ENCODE peak calls at places on chromosomes 13 and 19, in six cellular contexts. D, K, J, N, Y and Z are unnamed samples.

GRCh38 chr13:29520671-29521070 is 74.8 kb downstream of the SLC7A1 start:
- DNase-seq in D (no peak), K (no peak), J (no peak), N (no peak), Y (no peak), Z (no peak)

GRCh38 chr19:18842166-18842565 is 10.4 kb downstream of the UPF1 start:
- DNase-seq in D (no peak), K (no peak), J (no peak), N (no peak), Y (no peak), Z (no peak)

GRCh38 chr19:2294377-2295335 is 12.7 kb upstream of the PEAK3 start:
- DNase-seq in D (no peak), K (no peak), J (no peak), N (no peak), Y (no peak), Z (no peak)

GRCh38 chr13:114067381-114067885 is 65.0 kb downstream of the RASA3 start:
- DNase-seq in D (no peak), K (no peak), J (no peak), N (no peak), Y (no peak), Z (no peak)

GRCh38 chr19:45670670-45671453 is 2.8 kb downstream of the GIPR start:
- DNase-seq in D (no peak), K (peak), J (peak), N (peak), Y (peak), Z (no peak)

GRCh38 chr19:17841810-17842662 is 5.7 kb downstream of the JAK3 start:
- DNase-seq in D (peak), K (peak), J (no peak), N (peak), Y (peak), Z (peak)

GRCh38 chr19:50214699-50215543 is 11.5 kb downstream of the MYH14 start:
- DNase-seq in D (peak), K (peak), J (no peak), N (no peak), Y (peak), Z (no peak)

GRCh38 chr19:34391813-34392212 is 12.4 kb upstream of the PDCD2L start:
- DNase-seq in D (no peak), K (no peak), J (no peak), N (no peak), Y (no peak), Z (no peak)

GRCh38 chr19:36128392-36128736 is 11.5 kb upstream of the CAPNS1 start:
- DNase-seq in D (no peak), K (peak), J (no peak), N (no peak), Y (no peak), Z (no peak)

GRCh38 chr19:43525836-43526771 is 897 bp downstream of the ETHE1 start:
- DNase-seq in D (no peak), K (peak), J (no peak), N (no peak), Y (peak), Z (no peak)

GRCh38 chr19:27843861-27844260 is 1369.1 kb downstream of the UQCRFS1 start:
- DNase-seq in D (no peak), K (no peak), J (no peak), N (no peak), Y (no peak), Z (no peak)

GRCh38 chr13:31053098-31053497 is 108.6 kb downstream of the HSPH1 start:
- DNase-seq in D (no peak), K (no peak), J (no peak), N (no peak), Y (peak), Z (no peak)

GRCh38 chr13:20197361-20197834 is 4.7 kb upstream of the GJB2 start:
- DNase-seq in D (no peak), K (no peak), J (no peak), N (no peak), Y (no peak), Z (peak)

GRCh38 chr13:19169991-19170390 is 11.6 kb downstream of the TUBA3C start:
- DNase-seq in D (no peak), K (no peak), J (no peak), N (no peak), Y (no peak), Z (no peak)

GRCh38 chr13:52179925-52180324 is 20.5 kb upstream of the NEK3 start:
- DNase-seq in D (no peak), K (no peak), J (no peak), N (no peak), Y (no peak), Z (no peak)

GRCh38 chr13:93248627-93249047 is 22.0 kb downstream of the GPC6 start:
- DNase-seq in D (no peak), K (no peak), J (no peak), N (no peak), Y (no peak), Z (no peak)

GRCh38 chr19:51192689-51193088 is 32.2 kb upstream of the CD33 start:
- DNase-seq in D (no peak), K (no peak), J (no peak), N (no peak), Y (no peak), Z (no peak)

GRCh38 chr19:4449022-4449825 is 8.4 kb downstream of the UBXN6 start:
- DNase-seq in D (no peak), K (no peak), J (no peak), N (peak), Y (no peak), Z (no peak)

GRCh38 chr13:112686364-112686763 is 3.5 kb upstream of the ATP11A start:
- DNase-seq in D (no peak), K (no peak), J (no peak), N (no peak), Y (no peak), Z (no peak)

GRCh38 chr19:3319643-3320353 is 46.6 kb upstream of the NFIC start:
- DNase-seq in D (no peak), K (no peak), J (no peak), N (no peak), Y (no peak), Z (no peak)

GRCh38 chr19:13014101-13014920 is 19.0 kb downstream of the NFIX start:
- DNase-seq in D (no peak), K (no peak), J (no peak), N (no peak), Y (no peak), Z (no peak)

GRCh38 chr19:33302175-33302973 is at the start of gene CEBPA:
- DNase-seq in D (no peak), K (peak), J (no peak), N (peak), Y (peak), Z (no peak)
- TF ChIP-seq CTCF in D (peak), K (no peak), J (peak), N (peak), Y (no peak), Z (peak)

DNA sequence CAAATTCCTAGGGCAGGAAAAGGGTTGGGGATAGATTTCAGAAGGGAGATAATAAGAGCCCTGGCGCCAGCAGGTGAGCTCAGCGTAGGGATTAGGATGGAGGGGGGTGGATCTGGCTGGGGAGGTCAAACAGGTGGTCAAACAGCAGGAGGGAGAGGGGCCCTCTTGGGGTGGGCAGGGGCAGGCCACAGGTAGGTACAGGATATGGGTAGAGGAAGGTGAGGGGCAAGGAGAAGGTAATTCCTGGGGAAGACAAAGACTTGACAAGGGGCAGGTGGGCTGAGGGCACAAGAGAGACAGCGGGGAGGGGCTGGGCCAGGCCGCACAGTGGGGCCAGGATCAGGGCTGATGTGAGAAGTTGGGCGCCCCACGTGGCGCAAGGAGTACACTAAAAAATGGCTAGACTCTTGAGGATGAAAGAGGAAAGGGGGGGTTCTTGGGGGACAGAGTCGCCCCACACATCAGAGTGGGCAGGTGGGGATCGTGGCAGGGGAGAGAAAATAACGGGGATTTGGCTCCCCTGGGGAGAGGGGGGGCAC is 713 bp downstream of the KRI1 start:
- DNase-seq in D (no peak), K (peak), J (no peak), N (no peak), Y (no peak), Z (no peak)
- TF ChIP-seq CTCF in D (peak), K (no peak), J (no peak), N (no peak), Y (no peak), Z (no peak)

DNA sequence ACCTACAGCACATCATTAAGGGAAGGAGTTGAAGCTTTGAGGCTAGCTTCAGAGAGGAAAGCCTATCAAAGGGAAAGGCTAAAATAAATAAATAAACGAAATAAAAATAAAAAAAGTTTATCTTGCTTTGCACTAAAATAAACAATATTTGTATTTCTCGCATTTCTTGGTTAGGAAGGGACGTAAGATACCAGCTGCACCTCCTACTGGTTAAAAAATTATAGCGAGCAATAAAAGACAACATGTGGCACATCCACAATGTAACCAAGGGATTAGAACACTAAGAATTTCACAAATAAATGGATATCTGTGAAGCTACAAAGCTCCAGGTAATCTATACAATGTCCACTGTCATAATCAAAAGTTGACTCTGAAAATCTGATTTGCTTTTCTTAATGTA is 194.5 kb downstream of the DACH1 start:
- DNase-seq in D (no peak), K (no peak), J (no peak), N (no peak), Y (no peak), Z (no peak)
- TF ChIP-seq CTCF in D (no peak), K (no peak), J (no peak), N (no peak), Y (no peak), Z (no peak)

GRCh38 chr13:69092615-69093322 is 1014.9 kb upstream of the ATXN8OS start:
- DNase-seq in D (no peak), K (no peak), J (no peak), N (no peak), Y (no peak), Z (no peak)
- TF ChIP-seq CTCF in D (peak), K (no peak), J (no peak), N (no peak), Y (no peak), Z (no peak)

GRCh38 chr19:20051841-20052768 is 12.8 kb upstream of the ZNF682 start:
- DNase-seq in D (peak), K (peak), J (peak), N (peak), Y (peak), Z (peak)
- TF ChIP-seq CTCF in D (no peak), K (no peak), J (no peak), N (no peak), Y (no peak), Z (no peak)

GRCh38 chr19:6271721-6272410 is 7.9 kb downstream of the MLLT1 start:
- DNase-seq in D (no peak), K (peak), J (no peak), N (peak), Y (no peak), Z (no peak)
- TF ChIP-seq CTCF in D (peak), K (no peak), J (no peak), N (no peak), Y (no peak), Z (no peak)

GRCh38 chr19:52585604-52586003 is 15.5 kb downstream of the ZNF701 start:
- DNase-seq in D (no peak), K (no peak), J (no peak), N (no peak), Y (no peak), Z (no peak)

GRCh38 chr19:52592301-52592700 is 22.2 kb downstream of the ZNF701 start:
- DNase-seq in D (no peak), K (no peak), J (no peak), N (no peak), Y (no peak), Z (no peak)

GRCh38 chr19:52585101-52585500 is 15.0 kb downstream of the ZNF701 start:
- DNase-seq in D (no peak), K (no peak), J (no peak), N (no peak), Y (no peak), Z (no peak)

DNA sequence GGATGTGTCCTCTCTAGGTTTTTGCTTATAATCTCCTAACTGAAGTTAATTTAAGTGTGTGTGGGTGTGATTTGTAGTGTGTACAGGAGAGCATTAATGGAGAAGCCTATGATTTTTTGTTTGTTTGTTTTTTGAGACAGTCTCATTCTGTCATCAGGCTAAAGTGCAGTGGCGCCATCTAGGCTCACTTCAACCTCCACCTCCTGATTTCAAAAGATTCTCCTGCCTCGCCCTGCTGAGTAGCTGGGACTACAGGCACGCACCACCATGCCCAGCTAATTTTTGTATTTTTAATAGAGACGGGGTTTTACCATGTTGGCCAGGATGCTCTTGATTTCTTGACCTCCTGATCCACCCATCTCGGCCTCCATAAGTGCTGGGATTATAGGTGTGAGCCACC is 20.6 kb downstream of the ZNF701 start:
- DNase-seq in D (no peak), K (no peak), J (no peak), N (no peak), Y (no peak), Z (no peak)
- TF ChIP-seq CTCF in D (no peak), K (no peak), J (no peak), N (no peak), Y (no peak), Z (peak)

GRCh38 chr19:48618916-48619691 is at the start of the genes RPL18 and SPHK2:
- DNase-seq in D (peak), K (peak), J (peak), N (peak), Y (peak), Z (peak)
- TF ChIP-seq CTCF in D (no peak), K (no peak), J (no peak), N (no peak), Y (no peak), Z (no peak)